ENCODE peak calls at places on chromosomes 4 and X, in five cellular contexts. One of them, this sample, is unnamed.

GRCh38 chr4:147820975-147821374 is 89.1 kb downstream of the ARHGAP10 start:
- DNase-seq in dorsolateral prefrontal cortex: no peak
- DNase-seq in EL: no peak
- DNase-seq in T-helper 9 cell: no peak
- DNase-seq in fibroblast of mammary gland: no peak
- DNase-seq in this sample: no peak

GRCh38 chr4:184506527-184507121 is 32.3 kb upstream of the IRF2 start:
- DNase-seq in dorsolateral prefrontal cortex: peak
- DNase-seq in EL: no peak
- DNase-seq in T-helper 9 cell: no peak
- DNase-seq in fibroblast of mammary gland: no peak
- DNase-seq in this sample: no peak

GRCh38 chr4:153114771-153115321 is 89.4 kb upstream of the TRIM2 start:
- DNase-seq in dorsolateral prefrontal cortex: no peak
- DNase-seq in EL: peak
- DNase-seq in T-helper 9 cell: peak
- DNase-seq in fibroblast of mammary gland: peak
- DNase-seq in this sample: no peak

GRCh38 chr4:8463811-8464210 is 23.2 kb downstream of the TRMT44 start:
- DNase-seq in dorsolateral prefrontal cortex: no peak
- DNase-seq in EL: no peak
- DNase-seq in T-helper 9 cell: no peak
- DNase-seq in fibroblast of mammary gland: no peak
- DNase-seq in this sample: no peak

GRCh38 chr4:55545133-55545532 is 1.6 kb downstream of the CLOCK start:
- DNase-seq in dorsolateral prefrontal cortex: no peak
- DNase-seq in EL: peak
- DNase-seq in T-helper 9 cell: no peak
- DNase-seq in fibroblast of mammary gland: peak
- DNase-seq in this sample: peak

GRCh38 chr4:183506389-183506735 is 1.5 kb downstream of the ING2 start:
- DNase-seq in dorsolateral prefrontal cortex: no peak
- DNase-seq in EL: no peak
- DNase-seq in T-helper 9 cell: no peak
- DNase-seq in fibroblast of mammary gland: no peak
- DNase-seq in this sample: no peak

GRCh38 chr4:183289688-183290087 is 30.4 kb downstream of the CLDN22 start:
- DNase-seq in dorsolateral prefrontal cortex: no peak
- DNase-seq in EL: no peak
- DNase-seq in T-helper 9 cell: no peak
- DNase-seq in fibroblast of mammary gland: peak
- DNase-seq in this sample: no peak

GRCh38 chrX:101759000-101759399 is 99.3 kb upstream of the ARMCX2 start:
- DNase-seq in dorsolateral prefrontal cortex: no peak
- DNase-seq in EL: peak
- DNase-seq in T-helper 9 cell: peak
- DNase-seq in fibroblast of mammary gland: peak
- DNase-seq in this sample: no peak

GRCh38 chr4:155489261-155489660 is 112.5 kb upstream of the MAP9 start:
- DNase-seq in dorsolateral prefrontal cortex: no peak
- DNase-seq in EL: no peak
- DNase-seq in T-helper 9 cell: no peak
- DNase-seq in fibroblast of mammary gland: peak
- DNase-seq in this sample: no peak

GRCh38 chr4:170080496-170080895 is 9.3 kb downstream of the AADAT start:
- DNase-seq in dorsolateral prefrontal cortex: no peak
- DNase-seq in EL: no peak
- DNase-seq in T-helper 9 cell: no peak
- DNase-seq in fibroblast of mammary gland: no peak
- DNase-seq in this sample: no peak

This sample was measured in DMS153.